ENCODE peak calls at places on chromosomes 1 and 21, in nine cellular contexts. L is HCT116, T is uterus, F is transverse colon, E is breast epithelium, B is NB4, N is H1, U is stomach, A is GM12878. C is an unnamed sample.

GRCh38 chr21:32096411-32096810 is 182.4 kb downstream of the MIS18A start:
- DNase-seq in L (peak), T (no peak), F (no peak), E (no peak), B (peak), N (peak), U (no peak), A (no peak), C (no peak)

GRCh38 chr1:18142969-18143368 is 35.4 kb downstream of the IGSF21 start:
- DNase-seq in L (no peak), T (no peak), F (no peak), E (no peak), B (no peak), N (no peak), U (no peak), A (no peak), C (peak)

GRCh38 chr1:40925834-40926403 is 53.6 kb upstream of the CTPS1 start:
- DNase-seq in L (no peak), T (no peak), F (no peak), E (no peak), B (no peak), N (no peak), U (no peak), A (no peak), C (no peak)

GRCh38 chr1:197320991-197321531 is 53.0 kb downstream of the CRB1 start:
- DNase-seq in L (no peak), T (no peak), F (no peak), E (no peak), B (no peak), N (no peak), U (no peak), A (no peak), C (no peak)

GRCh38 chr1:89673251-89673650 is 40.3 kb downstream of the LRRC8C start:
- DNase-seq in L (no peak), T (no peak), F (no peak), E (no peak), B (peak), N (no peak), U (no peak), A (no peak), C (no peak)

GRCh38 chr1:238409191-238409846 is 518.6 kb upstream of the ZP4 start:
- DNase-seq in L (no peak), T (no peak), F (no peak), E (no peak), B (peak), N (no peak), U (no peak), A (no peak), C (no peak)

GRCh38 chr1:184838374-184838995 is 83.8 kb upstream of the EDEM3 start:
- DNase-seq in L (no peak), T (peak), F (peak), E (peak), B (peak), N (no peak), U (peak), A (no peak), C (no peak)

GRCh38 chr1:244815600-244816099 is 19.8 kb upstream of the COX20 start:
- DNase-seq in L (no peak), T (no peak), F (no peak), E (no peak), B (peak), N (no peak), U (no peak), A (peak), C (peak)

GRCh38 chr21:35438643-35439404 is 389.7 kb upstream of the RUNX1 start:
- DNase-seq in L (no peak), T (no peak), F (peak), E (no peak), B (peak), N (no peak), U (peak), A (peak), C (no peak)

GRCh38 chr21:36860736-36861594 is 105.5 kb downstream of the HLCS start:
- DNase-seq in L (no peak), T (no peak), F (no peak), E (no peak), B (no peak), N (no peak), U (no peak), A (no peak), C (no peak)
- H3K4me3 ChIP-seq in L (no peak), T (no peak), F (no peak), E (no peak), B (no peak), N (no peak), U (no peak), A (no peak), C (no peak)

DNA sequence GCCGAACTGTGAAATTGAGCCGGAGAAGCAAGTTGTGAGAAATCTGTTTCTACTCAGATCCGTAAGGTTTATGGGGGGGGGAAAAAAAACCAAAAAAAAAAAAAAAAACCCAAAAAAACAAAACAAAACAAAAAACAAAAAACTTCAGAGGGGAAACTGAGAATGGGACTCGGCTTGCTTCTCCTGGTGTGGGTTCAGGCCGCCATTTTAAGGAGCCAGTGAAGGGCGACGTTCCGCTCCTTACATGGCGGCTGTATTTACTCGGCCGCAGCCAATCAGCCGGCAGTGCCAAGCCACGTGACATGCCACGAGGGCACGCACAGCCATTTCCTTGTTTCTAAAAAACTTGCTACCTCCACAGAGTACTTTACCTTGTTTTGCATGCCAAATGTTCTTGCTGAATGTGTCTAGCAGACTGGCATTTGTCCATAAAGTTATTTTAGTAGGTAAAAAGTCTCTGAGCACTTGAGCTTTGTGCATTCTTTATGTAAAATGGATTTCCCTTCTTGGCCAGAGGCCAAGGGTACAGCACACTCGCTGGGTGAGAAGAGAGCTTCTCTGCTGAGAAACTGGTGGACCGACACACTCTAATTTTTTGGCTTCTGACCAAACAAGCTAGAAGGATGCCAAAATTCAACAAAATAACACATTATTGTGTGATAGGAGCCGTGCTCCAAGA is 101.8 kb downstream of the NFIA start:
- DNase-seq in L (no peak), T (peak), F (peak), E (peak), B (no peak), N (no peak), U (peak), A (no peak), C (peak)
- TF ChIP-seq POLR2A in L (no peak), T (peak), F (no peak), E (no peak), B (no peak), N (no peak), U (no peak), A (no peak), C (no peak)

GRCh38 chr1:45623972-45624371 is at the start of gene CCDC17:
- DNase-seq in L (no peak), T (no peak), F (no peak), E (no peak), B (no peak), N (no peak), U (no peak), A (no peak), C (no peak)
- H3K4me3 ChIP-seq in L (no peak), T (peak), F (no peak), E (peak), B (no peak), N (no peak), U (peak), A (no peak), C (no peak)

DNA sequence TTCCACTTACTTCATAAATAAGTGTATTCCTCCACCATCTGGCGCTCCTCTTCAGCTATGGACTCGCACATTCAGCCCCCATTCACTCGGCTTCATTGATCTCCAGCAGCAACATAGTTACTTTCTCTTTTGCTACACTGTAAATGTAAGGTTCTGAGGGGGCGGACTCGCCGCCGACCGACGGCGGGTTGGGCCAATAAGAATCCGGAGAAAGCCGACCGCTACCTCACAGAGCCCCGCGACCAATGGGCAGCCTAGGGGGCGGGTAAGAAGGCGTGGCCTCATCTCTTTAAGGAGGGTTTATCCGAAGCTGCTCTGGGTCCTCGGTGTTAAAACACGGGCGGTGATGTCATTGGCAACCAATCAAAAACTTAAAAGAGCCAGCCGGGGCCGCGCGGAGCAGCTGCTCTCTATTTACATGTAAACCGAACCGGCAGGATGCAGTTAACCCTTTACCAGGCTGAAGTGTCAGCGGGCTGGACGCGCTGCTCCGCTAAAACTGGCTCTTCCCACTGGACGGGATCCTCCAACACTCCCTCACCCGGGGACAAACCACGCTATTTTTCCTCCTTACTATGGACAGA is at the start of gene DUSP10:
- DNase-seq in L (peak), T (peak), F (peak), E (peak), B (peak), N (peak), U (peak), A (peak), C (peak)
- TF ChIP-seq POLR2A in L (no peak), T (peak), F (peak), E (peak), B (peak), N (peak), U (peak), A (peak), C (peak)

GRCh38 chr1:155877945-155878344 is 18.6 kb downstream of the SYT11 start:
- DNase-seq in L (no peak), T (no peak), F (no peak), E (no peak), B (no peak), N (no peak), U (no peak), A (no peak), C (no peak)
- H3K4me3 ChIP-seq in L (no peak), T (no peak), F (no peak), E (no peak), B (no peak), N (no peak), U (no peak), A (no peak), C (no peak)

GRCh38 chr1:159141584-159142518 is 29.6 kb upstream of the CADM3 start:
- DNase-seq in L (no peak), T (no peak), F (no peak), E (no peak), B (no peak), N (peak), U (no peak), A (no peak), C (no peak)

GRCh38 chr1:159144571-159144970 is 26.8 kb upstream of the CADM3 start:
- DNase-seq in L (no peak), T (no peak), F (no peak), E (no peak), B (no peak), N (no peak), U (no peak), A (no peak), C (no peak)

GRCh38 chr1:159140474-159140873 is 30.9 kb upstream of the CADM3 start:
- DNase-seq in L (no peak), T (no peak), F (no peak), E (no peak), B (no peak), N (no peak), U (no peak), A (no peak), C (no peak)
- TF ChIP-seq POLR2A in L (no peak), T (no peak), F (no peak), E (no peak), B (no peak), N (no peak), U (no peak), A (no peak), C (no peak)

GRCh38 chr1:202710070-202711025 is at the start of gene SYT2:
- DNase-seq in L (no peak), T (no peak), F (peak), E (no peak), B (peak), N (peak), U (peak), A (no peak), C (peak)
- H3K4me3 ChIP-seq in L (no peak), T (peak), F (no peak), E (peak), B (no peak), N (peak), U (peak), A (no peak), C (peak)